ENCODE peak calls at places on chromosomes 1 and 21, in eight cellular contexts. K is mammary epithelial cell; X is activated naive CD4-positive, alpha-beta T cell; E is T follicular helper cell; T is NCI-H1105 treated with DMSO at 0.1 percent for 48 hours; R is Caki2; Q is fibroblast of lung; A is activated gamma-delta T cell. U is an unnamed sample.

GRCh38 chr1:167808104-167808503 is 86.3 kb downstream of the MPZL1 start:
- DNase-seq in K (peak), X (no peak), E (no peak), T (no peak), R (no peak), Q (peak), A (no peak), U (no peak)

GRCh38 chr21:35206141-35207125 is 157.3 kb upstream of the RUNX1 start:
- DNase-seq in K (peak), X (no peak), E (no peak), T (no peak), R (no peak), Q (peak), A (no peak), U (no peak)

GRCh38 chr1:183576537-183576936 is 13.7 kb downstream of the NCF2 start:
- DNase-seq in K (no peak), X (no peak), E (no peak), T (no peak), R (no peak), Q (no peak), A (no peak), U (no peak)

GRCh38 chr1:15662539-15662938 is 21.6 kb upstream of the PLEKHM2 start:
- DNase-seq in K (no peak), X (no peak), E (no peak), T (no peak), R (no peak), Q (no peak), A (no peak), U (no peak)

GRCh38 chr21:31873275-31873695 is 465 bp downstream of the HUNK start:
- DNase-seq in K (no peak), X (no peak), E (no peak), T (peak), R (no peak), Q (no peak), A (no peak), U (no peak)

GRCh38 chr1:90727917-90728655 is 11.0 kb upstream of the BARHL2 start:
- DNase-seq in K (no peak), X (no peak), E (no peak), T (no peak), R (no peak), Q (no peak), A (no peak), U (no peak)

GRCh38 chr1:199700551-199700950 is 327.0 kb upstream of the NR5A2 start:
- DNase-seq in K (no peak), X (no peak), E (no peak), T (no peak), R (no peak), Q (no peak), A (no peak), U (no peak)

GRCh38 chr1:108852141-108852540 is 4.8 kb downstream of the AKNAD1 start:
- DNase-seq in K (no peak), X (no peak), E (no peak), T (no peak), R (no peak), Q (no peak), A (no peak), U (no peak)

GRCh38 chr1:64687725-64688285 is 57.1 kb upstream of the RAVER2 start:
- DNase-seq in K (no peak), X (no peak), E (no peak), T (no peak), R (no peak), Q (peak), A (no peak), U (no peak)

GRCh38 chr1:180181048-180181447 is 26.4 kb downstream of the QSOX1 start:
- DNase-seq in K (no peak), X (no peak), E (no peak), T (no peak), R (no peak), Q (peak), A (no peak), U (no peak)

GRCh38 chr1:64522740-64523139 is 52.8 kb downstream of the CACHD1 start:
- DNase-seq in K (no peak), X (no peak), E (no peak), T (no peak), R (no peak), Q (peak), A (no peak), U (no peak)

U was measured in epithelial cell of proximal tubule.